ENCODE peak calls at places on chromosome 15, in nine cellular contexts. A is breast epithelium, V is Peyer's patch, F is adrenal gland, G is esophagus muscularis mucosa, Y is HCT116, R is sigmoid colon, M is tibial nerve, T is thyroid gland. E is an unnamed sample.

GRCh38 chr15:97126556-97127233 is 796.2 kb downstream of the NR2F2 start:
- DNase-seq in A (no peak), Y (no peak), G (no peak), R (no peak), F (no peak), M (no peak), V (no peak), T (no peak), E (no peak)

GRCh38 chr15:100464895-100465294 is 63.9 kb downstream of the CERS3 start:
- DNase-seq in Y (no peak), M (no peak), F (no peak), V (no peak), G (no peak), A (no peak), R (no peak), T (no peak), E (no peak)

GRCh38 chr15:101489633-101490407 is at the start of gene PCSK6:
- DNase-seq in V (no peak), F (peak; percentile 19), T (no peak), Y (no peak), G (no peak), A (no peak), R (no peak), M (no peak), E (peak; percentile 57)

GRCh38 chr15:90306560-90306959 is 41.1 kb downstream of the NGRN start:
- DNase-seq in F (no peak), G (no peak), A (no peak), T (no peak), R (no peak), V (no peak), M (no peak), Y (no peak), E (no peak)

GRCh38 chr15:70615435-70616310 is 147.7 kb downstream of the UACA start:
- DNase-seq in T (no peak), A (no peak), Y (no peak), M (no peak), G (peak; percentile 81), R (no peak), F (no peak), V (no peak), E (no peak)

GRCh38 chr15:89360294-89360971 is 25.8 kb upstream of the POLG start:
- DNase-seq in M (no peak), F (no peak), T (no peak), G (no peak), V (no peak), R (no peak), A (no peak), Y (no peak), E (no peak)

GRCh38 chr15:70505411-70505919 is 257.9 kb downstream of the UACA start:
- DNase-seq in G (no peak), A (peak; percentile 41), F (peak; percentile 37), V (no peak), R (no peak), M (no peak), T (no peak), Y (peak; percentile 75), E (no peak)

GRCh38 chr15:97521390-97521789 is 439.1 kb upstream of the ARRDC4 start:
- DNase-seq in R (no peak), F (no peak), V (no peak), Y (no peak), T (no peak), A (no peak), G (no peak), M (no peak), E (no peak)

GRCh38 chr15:34116620-34117019 is 14.7 kb downstream of the PGBD4 start:
- DNase-seq in G (no peak), F (no peak), T (no peak), V (no peak), R (no peak), M (no peak), Y (no peak), A (no peak), E (no peak)

GRCh38 chr15:80179025-80179759 is 26.4 kb downstream of the FAH start:
- DNase-seq in M (no peak), F (peak; percentile 65), A (no peak), R (no peak), T (no peak), G (no peak), Y (no peak), V (no peak), E (no peak)

GRCh38 chr15:100918690-100919480 is at the start of gene LRRK1:
- DNase-seq in F (peak; percentile 28), G (no peak), M (no peak), A (no peak), Y (no peak), V (peak; percentile 53), T (peak; percentile 25), R (no peak), E (peak; percentile 52)

GRCh38 chr15:69976366-69976994 is 121.2 kb downstream of the TLE3 start:
- DNase-seq in Y (no peak), V (no peak), M (peak; percentile 42), T (no peak), A (no peak), G (no peak), F (peak; percentile 29), R (no peak), E (peak; percentile 29)

GRCh38 chr15:64645995-64646394 is 129.4 kb downstream of the RBPMS2 start:
- DNase-seq in F (no peak), Y (no peak), M (no peak), V (no peak), R (no peak), T (no peak), A (no peak), G (no peak), E (no peak)

GRCh38 chr15:75640483-75641175 is 605 bp upstream of the IMP3 start:
- DNase-seq in F (peak; percentile 32), T (no peak), A (no peak), Y (peak; percentile 54), V (peak; percentile 44), M (no peak), R (no peak), G (no peak), E (no peak)

GRCh38 chr15:49712162-49712561 is 91.3 kb downstream of the DTWD1 start:
- DNase-seq in Y (no peak), A (no peak), M (no peak), V (no peak), T (no peak), G (no peak), F (no peak), R (no peak), E (no peak)

GRCh38 chr15:39935241-39935640 is 1.3 kb downstream of the EIF2AK4 start:
- DNase-seq in G (no peak), V (no peak), M (no peak), Y (no peak), R (no peak), A (no peak), F (no peak), T (peak; percentile 55), E (no peak)
- H3K27ac ChIP-seq in G (no peak overlapping the region), V (no peak overlapping the region), M (no peak overlapping the region), Y (no peak overlapping the region), R (peak overlapping the region; percentile 94), A (no peak overlapping the region), F (no peak overlapping the region), T (no peak overlapping the region), E (no peak overlapping the region)

GRCh38 chr15:60591491-60592385 is 112.8 kb upstream of the ICE2 start:
- DNase-seq in F (peak; percentile 49), V (no peak), Y (no peak), M (peak; percentile 18), G (no peak), T (peak; percentile 85), A (no peak), R (peak; percentile 74), E (peak; percentile 33)

GRCh38 chr15:60589728-60590127 is 110.8 kb upstream of the ICE2 start:
- DNase-seq in M (no peak), G (no peak), R (no peak), V (no peak), Y (no peak), F (no peak), T (no peak), A (no peak), E (no peak)

GRCh38 chr15:60589253-60589652 is 110.3 kb upstream of the ICE2 start:
- DNase-seq in Y (no peak), M (no peak), A (no peak), T (no peak), G (no peak), V (peak; percentile 65), F (peak; percentile 30), R (no peak), E (peak; percentile 46)

GRCh38 chr15:60592386-60593339 is 113.7 kb upstream of the ICE2 start:
- DNase-seq in V (peak; percentile 87), R (peak; percentile 94), Y (no peak), M (peak; percentile 68), G (no peak), T (peak; percentile 93), A (peak; percentile 78), F (peak; percentile 92), E (peak; percentile 90)

GRCh38 chr15:60590935-60591490 is 112.1 kb upstream of the ICE2 start:
- DNase-seq in T (peak; percentile 50), G (no peak), Y (no peak), A (peak; percentile 24), R (peak; percentile 76), M (peak; percentile 8), F (peak; percentile 59), V (peak; percentile 51), E (peak; percentile 55)
- TF ChIP-seq POLR2A in T (no peak), G (no peak), Y (no peak), A (no peak), R (no peak), M (no peak), F (peak; percentile 36), V (no peak), E (no peak)

GRCh38 chr15:42134617-42135243 is 21.7 kb downstream of the PLA2G4F start:
- DNase-seq in F (no peak), T (no peak), Y (no peak), G (peak; percentile 87), A (no peak), V (peak; percentile 3), R (peak; percentile 4), M (no peak), E (no peak)
- H3K27ac ChIP-seq in F (no peak overlapping the region), T (no peak overlapping the region), Y (no peak overlapping the region), G (no peak overlapping the region), A (no peak overlapping the region), V (no peak overlapping the region), R (no peak overlapping the region), M (no peak overlapping the region), E (no peak overlapping the region)

DNA sequence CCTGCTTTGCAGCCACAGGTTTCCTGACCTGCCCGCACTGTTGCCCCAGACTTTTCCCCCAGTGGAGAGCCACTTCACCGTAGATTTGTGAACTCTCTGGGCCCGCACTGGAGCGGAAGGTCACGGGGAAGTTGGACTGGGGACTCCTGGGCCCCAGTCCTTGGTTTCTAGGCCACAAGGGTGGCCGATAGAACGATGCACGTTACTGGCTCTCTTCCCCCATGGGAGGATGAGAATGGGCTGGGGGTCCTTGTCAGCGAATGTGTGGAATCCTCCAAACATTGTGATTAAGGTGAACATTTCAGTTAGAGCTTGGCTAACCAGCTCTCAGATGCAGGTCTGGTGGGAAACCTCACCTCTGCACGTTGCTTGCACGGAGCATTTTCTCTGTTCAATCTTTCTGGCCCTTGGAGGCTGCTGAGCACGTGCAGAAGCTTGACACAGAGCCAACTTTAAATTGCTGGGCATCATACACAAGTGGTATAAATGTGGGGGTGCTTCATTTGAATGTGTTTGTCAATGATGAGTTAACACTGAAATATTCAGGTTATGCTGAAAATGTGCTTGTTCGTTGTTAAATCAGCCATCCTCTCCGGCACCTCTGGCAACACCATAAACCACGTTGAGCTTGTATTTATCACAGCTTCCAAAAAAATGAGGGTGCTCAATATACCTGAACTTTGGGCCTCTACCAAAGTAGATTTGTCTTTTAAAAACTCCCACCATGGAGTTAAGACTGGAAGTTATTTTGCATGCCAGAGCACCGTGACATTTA is 976 bp downstream of the DIS3L start:
- DNase-seq in A (no peak), M (peak; percentile 12), V (no peak), T (peak; percentile 20), Y (no peak), F (peak; percentile 15), R (no peak), G (no peak), E (peak; percentile 42)
- TF ChIP-seq POLR2A in A (no peak), M (no peak), V (no peak), T (no peak), Y (no peak), F (no peak), R (no peak), G (no peak), E (peak; percentile 8)

E was measured in transverse colon.